ENCODE peak calls at places on chromosomes 3 and 15, in six cellular contexts. One of them, this sample, is unnamed.
A peak's percentile ranks its signal among the peaks of the same experiment; 100 is the strongest.

GRCh38 chr3:114234739-114235138 is 2.6 kb downstream of the ZNF80 start:
- DNase-seq in sigmoid colon: no peak
- DNase-seq in spleen: no peak
- DNase-seq in suprapubic skin: no peak
- DNase-seq in transverse colon: no peak
- DNase-seq in endothelial cell of umbilical vein: no peak
- DNase-seq in this sample: no peak

GRCh38 chr3:114741066-114741465 is 406.0 kb downstream of the ZBTB20 start:
- DNase-seq in sigmoid colon: no peak
- DNase-seq in spleen: no peak
- DNase-seq in suprapubic skin: no peak
- DNase-seq in transverse colon: no peak
- DNase-seq in endothelial cell of umbilical vein: no peak
- DNase-seq in this sample: no peak

GRCh38 chr15:54273928-54274327 is 295.7 kb downstream of the UNC13C start:
- DNase-seq in sigmoid colon: no peak
- DNase-seq in spleen: no peak
- DNase-seq in suprapubic skin: no peak
- DNase-seq in transverse colon: no peak
- DNase-seq in endothelial cell of umbilical vein: no peak
- DNase-seq in this sample: no peak

GRCh38 chr3:165185707-165186327 is 10.4 kb downstream of the SLITRK3 start:
- DNase-seq in sigmoid colon: peak; percentile 66
- DNase-seq in spleen: no peak
- DNase-seq in suprapubic skin: no peak
- DNase-seq in transverse colon: peak; percentile 63
- DNase-seq in endothelial cell of umbilical vein: peak; percentile 35
- DNase-seq in this sample: peak; percentile 49

GRCh38 chr3:125356140-125357026 is 18.7 kb downstream of the ZNF148 start:
- DNase-seq in sigmoid colon: no peak
- DNase-seq in spleen: no peak
- DNase-seq in suprapubic skin: no peak
- DNase-seq in transverse colon: no peak
- DNase-seq in endothelial cell of umbilical vein: no peak
- DNase-seq in this sample: no peak

GRCh38 chr15:84807228-84807627 is 9.9 kb upstream of the ALPK3 start:
- DNase-seq in sigmoid colon: no peak
- DNase-seq in spleen: no peak
- DNase-seq in suprapubic skin: no peak
- DNase-seq in transverse colon: no peak
- DNase-seq in endothelial cell of umbilical vein: no peak
- DNase-seq in this sample: no peak

GRCh38 chr3:29185706-29186105 is 95.2 kb upstream of the RBMS3 start:
- DNase-seq in sigmoid colon: no peak
- DNase-seq in spleen: no peak
- DNase-seq in suprapubic skin: no peak
- DNase-seq in transverse colon: no peak
- DNase-seq in endothelial cell of umbilical vein: no peak
- DNase-seq in this sample: no peak

GRCh38 chr3:45660567-45660901 is 28.7 kb upstream of the SACM1L start:
- DNase-seq in sigmoid colon: no peak
- DNase-seq in spleen: no peak
- DNase-seq in suprapubic skin: no peak
- DNase-seq in transverse colon: no peak
- DNase-seq in endothelial cell of umbilical vein: no peak
- DNase-seq in this sample: no peak

GRCh38 chr3:44762170-44762677 is 630 bp downstream of the KIF15 start:
- DNase-seq in sigmoid colon: no peak
- DNase-seq in spleen: no peak
- DNase-seq in suprapubic skin: no peak
- DNase-seq in transverse colon: no peak
- DNase-seq in endothelial cell of umbilical vein: no peak
- DNase-seq in this sample: no peak

GRCh38 chr3:72571638-72572114 is 276.6 kb downstream of the SHQ1 start:
- DNase-seq in sigmoid colon: no peak
- DNase-seq in spleen: no peak
- DNase-seq in suprapubic skin: no peak
- DNase-seq in transverse colon: no peak
- DNase-seq in endothelial cell of umbilical vein: no peak
- DNase-seq in this sample: no peak

GRCh38 chr15:32784571-32784970 is 66.8 kb downstream of the GREM1 start:
- DNase-seq in sigmoid colon: no peak
- DNase-seq in spleen: no peak
- DNase-seq in suprapubic skin: no peak
- DNase-seq in transverse colon: no peak
- DNase-seq in endothelial cell of umbilical vein: no peak
- DNase-seq in this sample: no peak

GRCh38 chr15:31238906-31239305 is 87.7 kb upstream of the KLF13 start:
- DNase-seq in sigmoid colon: peak; percentile 22
- DNase-seq in spleen: peak; percentile 45
- DNase-seq in suprapubic skin: no peak
- DNase-seq in transverse colon: no peak
- DNase-seq in endothelial cell of umbilical vein: no peak
- DNase-seq in this sample: no peak

GRCh38 chr15:90141646-90142045 is 39.4 kb upstream of the IDH2 start:
- DNase-seq in sigmoid colon: no peak
- DNase-seq in spleen: no peak
- DNase-seq in suprapubic skin: no peak
- DNase-seq in transverse colon: no peak
- DNase-seq in endothelial cell of umbilical vein: peak; percentile 45
- DNase-seq in this sample: no peak

GRCh38 chr15:90145761-90146160 is 43.5 kb upstream of the IDH2 start:
- DNase-seq in sigmoid colon: no peak
- DNase-seq in spleen: no peak
- DNase-seq in suprapubic skin: no peak
- DNase-seq in transverse colon: no peak
- DNase-seq in endothelial cell of umbilical vein: no peak
- DNase-seq in this sample: no peak

GRCh38 chr15:90142216-90143175 is 40.2 kb upstream of the IDH2 start:
- DNase-seq in sigmoid colon: no peak
- DNase-seq in spleen: no peak
- DNase-seq in suprapubic skin: no peak
- DNase-seq in transverse colon: no peak
- DNase-seq in endothelial cell of umbilical vein: no peak
- DNase-seq in this sample: no peak

GRCh38 chr15:90145259-90145658 is 43.0 kb upstream of the IDH2 start:
- DNase-seq in sigmoid colon: no peak
- DNase-seq in spleen: no peak
- DNase-seq in suprapubic skin: no peak
- DNase-seq in transverse colon: no peak
- DNase-seq in endothelial cell of umbilical vein: no peak
- DNase-seq in this sample: no peak

DNA sequence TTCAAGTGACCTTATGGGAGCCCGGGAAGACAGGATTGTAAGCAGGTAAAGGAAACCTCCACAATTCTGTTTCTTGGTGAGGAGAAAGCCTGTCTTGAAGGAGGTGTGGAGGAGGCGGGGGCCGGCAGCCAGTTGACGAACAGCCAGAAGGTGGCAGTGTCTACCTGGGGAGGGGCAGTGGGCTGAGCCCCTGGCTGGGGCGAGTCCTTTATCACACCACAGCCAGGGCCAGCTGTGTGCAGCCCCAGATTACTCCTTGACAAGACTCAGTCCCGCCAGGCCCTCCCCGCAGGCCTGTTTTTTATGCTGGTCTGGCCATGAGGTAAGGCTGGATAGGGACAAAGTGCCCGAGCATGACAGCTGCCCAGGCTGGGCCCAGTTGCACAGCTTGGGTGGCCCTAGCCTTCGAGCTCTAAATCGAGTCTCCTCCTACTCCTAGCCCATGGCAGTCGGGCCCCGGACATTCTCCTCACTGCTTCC is 40.9 kb upstream of the IDH2 start:
- DNase-seq in sigmoid colon: peak; percentile 82
- DNase-seq in spleen: peak; percentile 89
- DNase-seq in suprapubic skin: no peak
- DNase-seq in transverse colon: peak; percentile 85
- DNase-seq in endothelial cell of umbilical vein: peak; percentile 60
- DNase-seq in this sample: peak; percentile 89
- TF ChIP-seq POLR2A in sigmoid colon: no peak
- TF ChIP-seq POLR2A in spleen: no peak
- TF ChIP-seq POLR2A in suprapubic skin: no peak
- TF ChIP-seq POLR2A in transverse colon: no peak
- TF ChIP-seq POLR2A in endothelial cell of umbilical vein: no peak
- TF ChIP-seq POLR2A in this sample: no peak

DNA sequence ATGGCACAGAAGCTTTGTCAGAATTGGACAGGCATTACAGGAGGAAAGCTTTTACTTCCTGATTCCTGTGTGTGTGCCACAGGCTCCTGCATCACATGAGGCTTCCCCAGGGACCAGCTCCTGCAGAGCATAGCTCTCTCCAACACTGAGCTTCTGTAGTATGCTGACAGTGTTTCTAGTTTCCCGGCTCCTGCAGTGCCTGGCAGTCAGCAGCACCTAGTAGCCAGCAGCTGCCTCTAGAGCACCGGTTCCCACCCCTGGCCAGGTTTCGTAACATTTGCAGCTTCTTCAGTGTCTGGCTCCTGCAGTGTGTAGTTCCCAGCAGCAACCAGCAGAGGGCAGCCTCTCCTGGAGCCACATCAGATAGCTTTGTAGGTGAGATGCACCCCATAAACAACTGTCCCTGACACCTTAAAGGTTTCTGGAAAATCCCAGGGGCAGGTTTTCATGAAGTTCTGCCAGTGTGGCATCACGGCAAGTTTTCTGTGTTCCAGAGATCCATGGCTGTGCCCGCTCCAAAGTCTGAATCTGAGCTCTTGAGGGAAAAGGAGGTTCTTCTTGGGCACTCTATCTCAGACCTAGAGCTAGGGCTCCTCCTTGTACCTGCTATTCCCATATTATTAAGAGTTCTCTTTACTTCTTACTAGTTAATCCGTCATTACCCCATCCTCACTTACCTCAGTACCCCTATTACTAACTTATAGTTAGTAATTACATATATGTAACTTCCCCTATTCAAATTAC is 5.7 kb upstream of the TRA2B start:
- DNase-seq in sigmoid colon: peak; percentile 92
- DNase-seq in spleen: peak; percentile 94
- DNase-seq in suprapubic skin: peak; percentile 90
- DNase-seq in transverse colon: peak; percentile 92
- DNase-seq in endothelial cell of umbilical vein: peak; percentile 66
- DNase-seq in this sample: peak; percentile 85
- H3K4me3 ChIP-seq in sigmoid colon: no peak overlapping the region
- H3K4me3 ChIP-seq in spleen: peak overlapping the region; percentile 2
- H3K4me3 ChIP-seq in suprapubic skin: peak overlapping the region; percentile 2
- H3K4me3 ChIP-seq in transverse colon: no peak overlapping the region
- H3K4me3 ChIP-seq in endothelial cell of umbilical vein: no peak overlapping the region
- H3K4me3 ChIP-seq in this sample: peak overlapping the region; percentile 6

DNA sequence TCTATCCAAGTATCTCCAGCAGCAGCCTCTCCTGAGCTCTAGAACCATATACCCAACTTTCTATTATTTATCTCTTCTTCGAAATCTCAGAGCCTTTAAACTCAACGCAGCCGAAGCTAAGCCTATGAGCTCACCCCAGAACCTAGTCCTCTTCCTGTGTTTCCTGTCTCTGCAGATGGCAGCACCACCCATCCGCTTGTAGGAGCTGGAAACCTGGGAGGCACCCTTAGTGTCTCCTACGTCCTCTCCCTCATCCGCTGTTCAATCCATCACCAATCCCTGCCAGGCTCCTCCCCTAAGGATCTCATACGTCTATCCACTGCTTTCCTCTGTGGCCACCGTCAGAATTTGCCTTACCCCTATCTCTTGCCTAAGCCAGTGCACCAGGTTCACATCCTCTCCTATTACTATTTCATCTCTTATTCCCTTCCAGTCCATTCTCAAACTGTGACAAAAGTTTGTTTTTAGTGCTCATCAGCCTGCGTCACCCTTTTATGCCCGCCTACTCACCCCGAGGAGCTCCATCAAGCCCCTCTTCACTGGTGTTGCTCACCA is 9.6 kb downstream of the VGLL4 start:
- DNase-seq in sigmoid colon: no peak
- DNase-seq in spleen: no peak
- DNase-seq in suprapubic skin: no peak
- DNase-seq in transverse colon: no peak
- DNase-seq in endothelial cell of umbilical vein: peak; percentile 53
- DNase-seq in this sample: no peak
- TF ChIP-seq POLR2AphosphoS5 in sigmoid colon: no peak
- TF ChIP-seq POLR2AphosphoS5 in spleen: no peak
- TF ChIP-seq POLR2AphosphoS5 in suprapubic skin: no peak
- TF ChIP-seq POLR2AphosphoS5 in transverse colon: no peak
- TF ChIP-seq POLR2AphosphoS5 in endothelial cell of umbilical vein: peak; percentile 13
- TF ChIP-seq POLR2AphosphoS5 in this sample: no peak

GRCh38 chr15:83561661-83562060 is 92.3 kb upstream of the ADAMTSL3 start:
- DNase-seq in sigmoid colon: no peak
- DNase-seq in spleen: no peak
- DNase-seq in suprapubic skin: no peak
- DNase-seq in transverse colon: no peak
- DNase-seq in endothelial cell of umbilical vein: no peak
- DNase-seq in this sample: no peak
- TF ChIP-seq POLR2A in sigmoid colon: no peak
- TF ChIP-seq POLR2A in spleen: no peak
- TF ChIP-seq POLR2A in suprapubic skin: no peak
- TF ChIP-seq POLR2A in transverse colon: no peak
- TF ChIP-seq POLR2A in endothelial cell of umbilical vein: no peak
- TF ChIP-seq POLR2A in this sample: no peak

DNA sequence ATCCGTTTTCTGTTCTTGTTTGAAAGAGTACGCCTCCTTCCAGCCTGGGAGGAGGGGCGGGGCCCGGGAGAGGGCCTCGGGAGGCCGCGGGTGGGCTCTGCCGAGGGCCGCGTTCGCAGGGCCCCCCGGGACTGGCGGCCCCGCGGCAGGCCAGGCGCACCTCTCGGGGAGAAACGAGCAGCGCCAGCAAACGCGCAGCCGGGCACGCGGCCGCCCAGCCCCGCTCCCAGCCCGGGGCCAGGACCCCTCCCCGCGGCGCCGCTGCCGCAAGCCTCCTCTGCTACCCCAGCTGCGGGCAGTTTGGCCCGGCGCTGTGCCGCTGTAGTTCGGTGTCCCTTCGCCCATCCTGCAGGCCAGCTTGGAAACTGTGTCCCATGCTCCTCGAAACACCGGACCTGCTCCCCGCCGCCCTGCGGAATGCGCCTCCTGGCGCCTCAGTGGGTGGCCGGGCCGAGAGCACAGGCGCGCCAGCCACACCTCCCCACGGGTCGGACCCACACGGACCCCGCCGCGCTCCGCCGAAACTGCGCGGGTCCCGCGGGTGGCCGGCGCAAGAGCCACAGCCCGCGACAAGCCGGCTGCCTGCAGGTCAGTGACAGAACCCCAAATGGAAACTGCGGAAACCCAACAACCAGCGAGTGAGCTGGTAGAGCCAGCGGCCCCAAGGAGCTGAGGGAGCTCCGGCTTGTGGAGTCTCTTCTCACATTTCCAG is 2.2 kb downstream of the OCA2 start:
- DNase-seq in sigmoid colon: peak; percentile 58
- DNase-seq in spleen: peak; percentile 79
- DNase-seq in suprapubic skin: peak; percentile 76
- DNase-seq in transverse colon: no peak
- DNase-seq in endothelial cell of umbilical vein: no peak
- DNase-seq in this sample: no peak
- H3K4me3 ChIP-seq in sigmoid colon: peak overlapping the region; percentile 16
- H3K4me3 ChIP-seq in spleen: peak overlapping the region; percentile 49
- H3K4me3 ChIP-seq in suprapubic skin: peak overlapping the region; percentile 56
- H3K4me3 ChIP-seq in transverse colon: peak overlapping the region; percentile 37
- H3K4me3 ChIP-seq in endothelial cell of umbilical vein: peak overlapping the region; percentile 56
- H3K4me3 ChIP-seq in this sample: peak overlapping the region; percentile 50